ENCODE peak calls at places on chromosomes 4 and X, in ten cellular contexts. V is left ventricle myocardium inferior; T is endothelial cell; G is neural crest cell; R is activated CD4-positive, alpha-beta T cell treated with anti-CD3 and anti-CD28 coated beads, Interleukin-2, amount 50 U/mL, for 4 hours; K is LoVo; L is hippocampal formation; E is T-helper 2 cell; H is NB4; U is endodermal cell. P is an unnamed sample.

GRCh38 chr4:183035726-183036415 is 63.2 kb upstream of the WWC2 start:
- DNase-seq in T (no peak), G (no peak), R (no peak), L (no peak), E (no peak), K (no peak), H (no peak), U (peak; percentile 60), V (no peak), P (no peak)

GRCh38 chr4:108324450-108324849 is 155.7 kb upstream of the LEF1 start:
- DNase-seq in V (no peak), K (no peak), L (no peak), U (no peak), H (no peak), T (no peak), E (no peak), R (no peak), G (no peak), P (no peak)

GRCh38 chrX:96979766-96980165 is 96.1 kb downstream of the RPA4 start:
- DNase-seq in L (no peak), K (no peak), H (no peak), G (no peak), U (peak; percentile 52), R (no peak), T (no peak), V (no peak), E (no peak), P (no peak)

GRCh38 chr4:165013691-165014090 is 18.1 kb upstream of the TRIM60 start:
- DNase-seq in L (no peak), E (no peak), U (no peak), K (no peak), V (no peak), H (no peak), R (no peak), T (no peak), G (no peak), P (no peak)

GRCh38 chr4:62004881-62005280 is 804.8 kb downstream of the ADGRL3 start:
- DNase-seq in E (no peak), G (no peak), U (no peak), V (no peak), H (no peak), L (no peak), R (no peak), T (no peak), K (no peak), P (no peak)

GRCh38 chr4:69753666-69754065 is 6.8 kb downstream of the SULT1B1 start:
- DNase-seq in T (no peak), G (no peak), E (no peak), L (no peak), K (no peak), V (no peak), U (no peak), H (no peak), R (no peak), P (no peak)

GRCh38 chr4:185011408-185011807 is 6.9 kb upstream of the HELT start:
- DNase-seq in L (no peak), E (no peak), H (peak; percentile 53), T (peak; percentile 79), G (peak; percentile 58), V (no peak), K (no peak), U (peak; percentile 89), R (peak; percentile 5), P (peak; percentile 36)

GRCh38 chrX:9897761-9898161 is 69.4 kb upstream of the CLDN34 start:
- DNase-seq in E (no peak), G (no peak), K (no peak), L (no peak), R (no peak), H (peak; percentile 85), U (no peak), T (no peak), V (no peak), P (no peak)

GRCh38 chrX:48468247-48468671 is 1.8 kb downstream of the SLC38A5 start:
- DNase-seq in L (no peak), E (no peak), T (no peak), H (peak; percentile 74), V (no peak), K (no peak), R (peak; percentile 56), G (no peak), U (peak; percentile 50), P (peak; percentile 41)

GRCh38 chrX:47831788-47832187 is 4.9 kb upstream of the ZNF81 start:
- DNase-seq in G (peak; percentile 27), T (peak; percentile 46), U (peak; percentile 82), R (peak; percentile 43), L (no peak), K (peak; percentile 43), V (peak; percentile 18), E (peak; percentile 19), H (peak; percentile 61), P (peak; percentile 71)